ENCODE peak calls at places on chromosome 7, in five cellular contexts. C is endothelial cell; K is stimulated activated naive CD4-positive, alpha-beta T cell treated with Interleukin-2 at 50 U/mL for 16 hours; E is iPS-NIHi11; S is NCI-H2029 treated with DMSO at 0.1 percent for 48 hours. J is an unnamed sample.

GRCh38 chr7:65002972-65003585 is 3.4 kb downstream of the ERV3-1 start:
- DNase-seq in C (no peak), K (no peak), E (no peak), S (no peak), J (no peak)

GRCh38 chr7:101174322-101174854 is 5.7 kb downstream of the NAT16 start:
- DNase-seq in C (no peak), K (no peak), E (no peak), S (no peak), J (no peak)

GRCh38 chr7:155377837-155378579 is 79.9 kb upstream of the EN2 start:
- DNase-seq in C (peak; percentile 32), K (no peak), E (peak; percentile 29), S (no peak), J (no peak)

GRCh38 chr7:130207642-130208041 is at the start of gene SSMEM1:
- DNase-seq in C (no peak), K (no peak), E (no peak), S (no peak), J (peak; percentile 91)

GRCh38 chr7:26480166-26480565 is 188.5 kb downstream of the SNX10 start:
- DNase-seq in C (no peak), K (no peak), E (peak; percentile 17), S (no peak), J (no peak)

GRCh38 chr7:72098812-72099211 is 313.3 kb downstream of the CALN1 start:
- DNase-seq in C (no peak), K (no peak), E (no peak), S (no peak), J (no peak)

GRCh38 chr7:6558837-6559236 is 7.6 kb upstream of the GRID2IP start:
- DNase-seq in C (peak; percentile 45), K (no peak), E (peak; percentile 58), S (peak; percentile 18), J (peak; percentile 77)

GRCh38 chr7:102146122-102146521 is 140.5 kb upstream of the SH2B2 start:
- DNase-seq in C (no peak), K (no peak), E (no peak), S (no peak), J (no peak)

GRCh38 chr7:107539824-107540223 is 23.9 kb downstream of the COG5 start:
- DNase-seq in C (no peak), K (no peak), E (no peak), S (no peak), J (no peak)

GRCh38 chr7:40571796-40572195 is 437.0 kb downstream of the SUGCT start:
- DNase-seq in C (no peak), K (no peak), E (peak; percentile 12), S (no peak), J (no peak)

GRCh38 chr7:40922316-40922670 is 780.6 kb downstream of the INHBA start:
- DNase-seq in C (no peak), K (no peak), E (no peak), S (no peak), J (no peak)

J was measured in RKO.